ENCODE peak calls at places on chromosomes 2 and 18, in five cellular contexts. One of them, this sample, is unnamed.
A peak's percentile ranks its signal among the peaks of the same experiment; 100 is the strongest.

GRCh38 chr2:30194421-30194820 is 36.9 kb upstream of the LBH start:
- DNase-seq in HepG2: no peak
- DNase-seq in K562: no peak
- DNase-seq in GM12878: no peak
- DNase-seq in A549: no peak
- DNase-seq in this sample: no peak

GRCh38 chr18:58438984-58439311 is 189.9 kb downstream of the ALPK2 start:
- DNase-seq in K562: no peak
- DNase-seq in A549: no peak
- DNase-seq in HepG2: no peak
- DNase-seq in GM12878: no peak
- DNase-seq in this sample: no peak

GRCh38 chr18:36648803-36649202 is 180.0 kb downstream of the TPGS2 start:
- DNase-seq in K562: no peak
- DNase-seq in A549: no peak
- DNase-seq in HepG2: no peak
- DNase-seq in GM12878: no peak
- DNase-seq in this sample: no peak

GRCh38 chr2:9205963-9206948 is at the start of gene ASAP2:
- DNase-seq in A549: peak; percentile 90
- DNase-seq in K562: peak; percentile 97
- DNase-seq in HepG2: peak; percentile 59
- DNase-seq in GM12878: no peak
- DNase-seq in this sample: peak; percentile 62

GRCh38 chr18:70422061-70422965 is 133.5 kb downstream of the SOCS6 start:
- DNase-seq in GM12878: no peak
- DNase-seq in K562: no peak
- DNase-seq in HepG2: peak; percentile 35
- DNase-seq in A549: peak; percentile 67
- DNase-seq in this sample: no peak

GRCh38 chr2:45841752-45842407 is 190.4 kb downstream of the PRKCE start:
- DNase-seq in HepG2: no peak
- DNase-seq in GM12878: no peak
- DNase-seq in A549: no peak
- DNase-seq in K562: no peak
- DNase-seq in this sample: no peak

GRCh38 chr2:39913648-39914456 is 134.8 kb upstream of the THUMPD2 start:
- DNase-seq in GM12878: peak; percentile 7
- DNase-seq in HepG2: peak; percentile 60
- DNase-seq in A549: peak; percentile 38
- DNase-seq in K562: peak; percentile 53
- DNase-seq in this sample: no peak

GRCh38 chr2:231640646-231641111 is 48.0 kb downstream of the TEX44 start:
- DNase-seq in A549: peak; percentile 60
- DNase-seq in K562: peak; percentile 23
- DNase-seq in HepG2: no peak
- DNase-seq in GM12878: no peak
- DNase-seq in this sample: no peak

GRCh38 chr2:117994729-117995128 is 19.1 kb downstream of the CCDC93 start:
- DNase-seq in GM12878: no peak
- DNase-seq in HepG2: no peak
- DNase-seq in A549: no peak
- DNase-seq in K562: no peak
- DNase-seq in this sample: no peak

GRCh38 chr2:59339121-59339836 is 1098.2 kb upstream of the FANCL start:
- DNase-seq in HepG2: no peak
- DNase-seq in GM12878: no peak
- DNase-seq in A549: no peak
- DNase-seq in K562: no peak
- DNase-seq in this sample: no peak

GRCh38 chr2:26669099-26669498 is 23.4 kb upstream of the KCNK3 start:
- DNase-seq in A549: no peak
- DNase-seq in GM12878: no peak
- DNase-seq in K562: no peak
- DNase-seq in HepG2: no peak
- DNase-seq in this sample: no peak

GRCh38 chr2:231111987-231112386 is 12.9 kb downstream of the HTR2B start:
- DNase-seq in HepG2: no peak
- DNase-seq in A549: no peak
- DNase-seq in K562: no peak
- DNase-seq in GM12878: no peak
- DNase-seq in this sample: no peak

GRCh38 chr18:2920546-2921343 is 73.9 kb downstream of the EMILIN2 start:
- DNase-seq in K562: no peak
- DNase-seq in HepG2: no peak
- DNase-seq in A549: no peak
- DNase-seq in GM12878: no peak
- DNase-seq in this sample: no peak

GRCh38 chr2:224572338-224572737 is 12.8 kb downstream of the CUL3 start:
- DNase-seq in A549: no peak
- DNase-seq in HepG2: no peak
- DNase-seq in K562: no peak
- DNase-seq in GM12878: no peak
- DNase-seq in this sample: no peak

GRCh38 chr18:75208836-75209128 is 157 bp downstream of the PTGR3 start:
- DNase-seq in HepG2: no peak
- DNase-seq in K562: no peak
- DNase-seq in GM12878: no peak
- DNase-seq in A549: no peak
- DNase-seq in this sample: no peak

GRCh38 chr18:37400832-37401231 is 164.8 kb downstream of the CELF4 start:
- DNase-seq in HepG2: no peak
- DNase-seq in GM12878: no peak
- DNase-seq in K562: no peak
- DNase-seq in A549: no peak
- DNase-seq in this sample: no peak

GRCh38 chr2:230920167-230920566 is 4.9 kb downstream of the GPR55 start:
- DNase-seq in K562: no peak
- DNase-seq in GM12878: no peak
- DNase-seq in A549: no peak
- DNase-seq in HepG2: no peak
- DNase-seq in this sample: no peak

DNA sequence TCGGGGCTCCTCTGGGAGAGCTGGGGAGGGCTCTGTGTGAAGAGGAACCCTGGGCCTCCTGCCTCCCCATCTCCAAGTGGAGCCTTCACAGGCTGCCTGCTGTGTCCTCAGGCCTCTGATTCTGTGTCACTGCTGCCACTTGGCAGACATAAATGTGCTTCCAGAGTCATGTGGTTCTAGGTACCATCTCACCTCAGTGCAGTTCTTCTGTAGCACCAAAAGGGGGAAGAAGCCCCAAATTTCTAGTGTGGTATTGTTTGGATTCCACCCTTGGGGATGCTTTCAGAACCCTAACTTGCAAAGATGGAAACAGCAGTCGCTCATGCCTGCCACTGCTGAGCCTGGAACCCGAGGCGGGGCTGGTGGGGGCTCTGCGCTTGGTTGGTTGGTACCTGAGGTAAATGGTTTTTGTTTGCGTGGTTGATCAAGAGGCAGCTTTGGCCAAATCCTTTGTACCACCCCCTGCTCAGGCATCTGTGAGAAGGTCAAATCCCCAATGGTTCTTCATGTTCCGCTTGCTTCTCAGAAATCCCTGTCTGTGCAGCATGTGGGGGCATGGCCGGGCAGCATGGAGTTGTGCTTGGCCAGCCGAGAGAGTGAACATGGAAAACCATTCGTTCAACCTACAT is 27.5 kb downstream of the COA5 start:
- DNase-seq in A549: no peak
- DNase-seq in HepG2: no peak
- DNase-seq in K562: no peak
- DNase-seq in GM12878: no peak
- DNase-seq in this sample: no peak
- TF ChIP-seq ESRRA in A549: no peak
- TF ChIP-seq ESRRA in HepG2: no peak
- TF ChIP-seq ESRRA in K562: no peak
- TF ChIP-seq ESRRA in GM12878: no peak
- TF ChIP-seq ESRRA in this sample: no peak

DNA sequence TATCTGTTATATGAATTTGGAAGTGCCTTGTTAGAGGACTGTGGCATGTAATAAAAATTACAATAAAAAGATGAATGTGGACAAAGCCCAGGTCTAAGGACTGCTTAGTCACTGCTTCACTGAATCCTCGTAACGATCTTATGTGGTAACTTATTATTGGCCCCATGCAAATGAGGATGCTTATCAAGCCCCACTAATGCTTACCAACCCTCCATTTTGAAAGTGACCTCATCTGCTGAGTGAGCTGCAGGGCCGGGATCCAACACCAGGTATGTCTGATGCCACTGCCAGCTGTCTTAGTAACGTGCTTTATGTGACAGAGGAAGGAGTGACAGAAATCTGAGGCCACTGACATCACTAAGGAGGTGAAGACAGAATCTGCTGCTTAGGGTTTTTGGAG is 65.3 kb upstream of the CCDC85A start:
- DNase-seq in A549: no peak
- DNase-seq in HepG2: no peak
- DNase-seq in K562: peak; percentile 26
- DNase-seq in GM12878: no peak
- DNase-seq in this sample: no peak
- TF ChIP-seq ESRRA in A549: no peak
- TF ChIP-seq ESRRA in HepG2: no peak
- TF ChIP-seq ESRRA in K562: no peak
- TF ChIP-seq ESRRA in GM12878: no peak
- TF ChIP-seq ESRRA in this sample: no peak

GRCh38 chr2:72157871-72158771 is 10.5 kb upstream of the CYP26B1 start:
- DNase-seq in K562: no peak
- DNase-seq in A549: no peak
- DNase-seq in HepG2: no peak
- DNase-seq in GM12878: no peak
- DNase-seq in this sample: no peak
- TF ChIP-seq ESRRA in K562: no peak
- TF ChIP-seq ESRRA in A549: no peak
- TF ChIP-seq ESRRA in HepG2: no peak
- TF ChIP-seq ESRRA in GM12878: no peak
- TF ChIP-seq ESRRA in this sample: no peak

DNA sequence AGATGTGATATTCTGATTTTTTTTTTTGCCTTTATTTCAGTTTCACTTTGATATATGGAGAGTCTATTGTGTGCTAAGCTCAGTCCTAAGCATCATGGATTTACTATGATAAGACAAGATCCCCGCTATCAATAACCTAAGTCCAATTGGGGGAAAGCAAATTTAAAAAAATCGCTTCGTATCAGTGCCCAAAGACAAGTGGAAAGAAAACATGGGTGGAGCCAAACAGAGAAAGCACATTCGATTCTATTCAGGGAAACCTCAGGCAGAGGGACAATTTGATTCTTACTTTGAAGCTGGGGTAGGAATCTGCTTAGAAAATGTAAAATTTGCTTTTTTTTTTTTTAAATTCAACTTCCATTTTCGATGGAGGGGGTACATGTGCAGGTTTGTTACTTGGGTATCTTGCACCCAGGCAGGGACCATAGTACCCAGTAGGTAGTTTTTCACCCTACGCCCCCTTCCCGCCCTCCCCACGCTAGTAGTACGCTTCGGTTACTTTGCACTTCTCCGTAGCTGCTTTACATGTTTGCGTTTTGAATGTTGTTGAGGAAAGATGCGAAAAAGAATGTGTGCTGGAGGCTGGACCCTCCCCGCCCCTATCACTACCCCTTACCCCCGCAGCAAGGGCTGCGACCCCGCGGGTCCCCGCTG is 12.4 kb downstream of the KIF5C start:
- DNase-seq in HepG2: no peak
- DNase-seq in A549: no peak
- DNase-seq in GM12878: no peak
- DNase-seq in K562: no peak
- DNase-seq in this sample: no peak
- TF ChIP-seq ESRRA in HepG2: no peak
- TF ChIP-seq ESRRA in A549: no peak
- TF ChIP-seq ESRRA in GM12878: no peak
- TF ChIP-seq ESRRA in K562: no peak
- TF ChIP-seq ESRRA in this sample: no peak

GRCh38 chr18:43933177-43933576 is 655.9 kb upstream of the SYT4 start:
- DNase-seq in A549: no peak
- DNase-seq in HepG2: no peak
- DNase-seq in GM12878: no peak
- DNase-seq in K562: no peak
- DNase-seq in this sample: no peak
- TF ChIP-seq ESRRA in A549: no peak
- TF ChIP-seq ESRRA in HepG2: no peak
- TF ChIP-seq ESRRA in GM12878: no peak
- TF ChIP-seq ESRRA in K562: no peak
- TF ChIP-seq ESRRA in this sample: no peak